ENCODE peak calls at places on chromosomes 11 and 22, in eight cellular contexts. E is cardiac muscle cell, C is esophagus muscularis mucosa, H is RWPE1, O is spleen, R is neural progenitor cell, S is colonic mucosa, X is IMR-90. U is an unnamed sample.
A peak's percentile ranks its signal among the peaks of the same experiment; 100 is the strongest.

GRCh38 chr22:42301072-42301741 is 30.8 kb upstream of the TCF20 start:
- DNase-seq in E (no peak), C (no peak), H (no peak), O (no peak), R (no peak), S (peak; percentile 84), X (no peak), U (no peak)

GRCh38 chr11:115166826-115167225 is 337.4 kb downstream of the CADM1 start:
- DNase-seq in E (no peak), C (no peak), H (no peak), O (no peak), R (no peak), S (no peak), X (no peak), U (no peak)

GRCh38 chr11:9758676-9759518 is 95.0 kb downstream of the SWAP70 start:
- DNase-seq in E (peak; percentile 90), C (no peak), H (peak; percentile 64), O (peak; percentile 91), R (peak; percentile 64), S (peak; percentile 83), X (peak; percentile 64), U (peak; percentile 90)

GRCh38 chr11:96037267-96037990 is 113.5 kb upstream of the MTMR2 start:
- DNase-seq in E (no peak), C (no peak), H (peak; percentile 41), O (no peak), R (no peak), S (no peak), X (no peak), U (no peak)

GRCh38 chr22:46052801-46053562 is 76.0 kb upstream of the WNT7B start:
- DNase-seq in E (peak; percentile 49), C (no peak), H (no peak), O (peak; percentile 89), R (no peak), S (peak; percentile 71), X (no peak), U (peak; percentile 54)

GRCh38 chr22:41429232-41429945 is 17.2 kb downstream of the TOB2 start:
- DNase-seq in E (no peak), C (no peak), H (no peak), O (no peak), R (no peak), S (no peak), X (no peak), U (no peak)

GRCh38 chr22:26956346-26956745 is 299.0 kb downstream of the MIAT start:
- DNase-seq in E (no peak), C (no peak), H (no peak), O (no peak), R (no peak), S (no peak), X (no peak), U (no peak)

GRCh38 chr11:63239254-63239653 is 4.1 kb downstream of the SLC22A25 start:
- DNase-seq in E (no peak), C (no peak), H (no peak), O (no peak), R (no peak), S (no peak), X (no peak), U (no peak)

GRCh38 chr11:13896175-13896989 is 66.1 kb upstream of the SPON1 start:
- DNase-seq in E (no peak), C (no peak), H (no peak), O (no peak), R (no peak), S (no peak), X (no peak), U (no peak)

GRCh38 chr11:118176400-118177134 is at the start of gene SCN2B:
- DNase-seq in E (peak; percentile 30), C (no peak), H (peak; percentile 41), O (no peak), R (no peak), S (no peak), X (peak; percentile 7), U (no peak)

GRCh38 chr11:102047305-102047924 is at the start of gene CFAP300:
- DNase-seq in E (peak; percentile 93), C (peak; percentile 93), H (peak; percentile 46), O (peak; percentile 74), R (peak; percentile 82), S (peak; percentile 86), X (peak; percentile 33), U (peak; percentile 92)

GRCh38 chr11:33110083-33110482 is 51.2 kb downstream of the CSTF3 start:
- DNase-seq in E (no peak), C (no peak), H (no peak), O (no peak), R (no peak), S (no peak), X (no peak), U (no peak)

DNA sequence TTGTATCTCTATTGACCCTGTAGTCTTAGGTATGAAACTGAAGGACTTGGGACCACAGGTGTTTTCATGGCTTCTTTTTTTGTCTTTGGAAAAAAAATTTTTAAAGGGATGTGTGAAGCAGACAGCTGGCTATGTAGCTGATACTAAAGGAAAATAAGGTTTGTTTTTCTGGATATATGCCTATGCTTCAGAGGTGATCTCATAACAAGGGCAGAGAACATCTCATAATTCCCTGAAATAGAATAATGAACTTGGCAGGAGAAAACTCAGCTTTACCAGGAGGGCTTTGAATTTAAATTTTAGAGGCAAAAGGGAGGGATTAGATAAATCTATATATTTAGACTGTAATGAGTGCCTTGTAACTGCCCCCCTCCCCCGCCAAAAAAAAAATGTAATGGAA is 714.9 kb downstream of the OPCML start:
- DNase-seq in E (no peak), C (no peak), H (no peak), O (no peak), R (no peak), S (no peak), X (no peak), U (no peak)
- H3K27ac ChIP-seq in E (no peak overlapping the region), C (no peak overlapping the region), H (no peak overlapping the region), O (no peak overlapping the region), R (no peak overlapping the region), S (no peak overlapping the region), X (no peak overlapping the region), U (no peak overlapping the region)

GRCh38 chr11:125224391-125225015 is 60.0 kb downstream of the PKNOX2 start:
- DNase-seq in E (peak; percentile 74), C (no peak), H (no peak), O (no peak), R (peak; percentile 43), S (peak; percentile 23), X (peak; percentile 23), U (no peak)
- TF ChIP-seq CTCF in E (peak; percentile 58), C (no peak), H (no peak), O (no peak), R (peak; percentile 42), S (no peak), X (peak; percentile 36), U (peak; percentile 48)

GRCh38 chr11:85664561-85665481 is at the start of gene CREBZF:
- DNase-seq in E (peak; percentile 96), C (peak; percentile 98), H (peak; percentile 94), O (peak; percentile 97), R (peak; percentile 97), S (peak; percentile 97), X (peak; percentile 95), U (peak; percentile 94)

GRCh38 chr11:85663781-85664560 is 958 bp downstream of the CREBZF start:
- DNase-seq in E (peak; percentile 53), C (peak; percentile 96), H (peak; percentile 38), O (peak; percentile 97), R (peak; percentile 92), S (peak; percentile 85), X (peak; percentile 45), U (peak; percentile 83)

GRCh38 chr11:85666687-85667086 is 1.8 kb upstream of the CREBZF start:
- DNase-seq in E (no peak), C (no peak), H (no peak), O (no peak), R (no peak), S (no peak), X (no peak), U (no peak)

GRCh38 chr11:85668157-85668556 is 3.2 kb upstream of the CREBZF start:
- DNase-seq in E (no peak), C (no peak), H (no peak), O (no peak), R (no peak), S (no peak), X (no peak), U (no peak)

DNA sequence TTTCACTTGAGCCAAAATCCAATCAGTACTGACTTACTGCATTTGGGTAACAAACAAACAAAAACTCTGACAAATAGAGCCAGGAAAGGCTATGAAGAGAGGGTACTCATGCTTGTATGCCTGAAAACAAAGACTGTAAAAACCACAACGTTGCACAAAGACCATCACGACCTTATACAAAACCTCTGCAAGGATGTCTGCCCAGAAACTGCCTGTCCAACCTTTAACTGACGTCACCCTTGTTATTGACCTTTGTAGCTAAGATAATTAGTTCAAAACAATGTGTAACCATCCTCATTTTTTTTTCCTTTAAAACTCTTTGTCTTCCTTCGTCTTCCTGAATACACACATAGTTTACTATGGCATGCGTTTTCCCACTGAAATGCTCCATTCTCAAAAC is 827 bp upstream of the CREBZF start:
- DNase-seq in E (no peak), C (no peak), H (no peak), O (no peak), R (no peak), S (no peak), X (no peak), U (no peak)
- H3K27ac ChIP-seq in E (no peak overlapping the region), C (no peak overlapping the region), H (no peak overlapping the region), O (peak overlapping the region; percentile 98), R (no peak overlapping the region), S (peak overlapping the region; percentile 97), X (no peak overlapping the region), U (peak overlapping the region; percentile 95)

GRCh38 chr11:71369411-71369810 is 78.8 kb downstream of the DHCR7 start:
- DNase-seq in E (no peak), C (no peak), H (no peak), O (no peak), R (no peak), S (no peak), X (no peak), U (no peak)

GRCh38 chr11:71371674-71372069 is 76.5 kb downstream of the DHCR7 start:
- DNase-seq in E (no peak), C (no peak), H (no peak), O (no peak), R (no peak), S (no peak), X (no peak), U (no peak)

GRCh38 chr11:71372693-71373657 is 75.2 kb downstream of the DHCR7 start:
- DNase-seq in E (peak; percentile 37), C (no peak), H (peak; percentile 41), O (no peak), R (peak; percentile 42), S (no peak), X (peak; percentile 50), U (no peak)

GRCh38 chr11:71370020-71370747 is 78.0 kb downstream of the DHCR7 start:
- DNase-seq in E (no peak), C (no peak), H (no peak), O (no peak), R (no peak), S (no peak), X (no peak), U (no peak)

DNA sequence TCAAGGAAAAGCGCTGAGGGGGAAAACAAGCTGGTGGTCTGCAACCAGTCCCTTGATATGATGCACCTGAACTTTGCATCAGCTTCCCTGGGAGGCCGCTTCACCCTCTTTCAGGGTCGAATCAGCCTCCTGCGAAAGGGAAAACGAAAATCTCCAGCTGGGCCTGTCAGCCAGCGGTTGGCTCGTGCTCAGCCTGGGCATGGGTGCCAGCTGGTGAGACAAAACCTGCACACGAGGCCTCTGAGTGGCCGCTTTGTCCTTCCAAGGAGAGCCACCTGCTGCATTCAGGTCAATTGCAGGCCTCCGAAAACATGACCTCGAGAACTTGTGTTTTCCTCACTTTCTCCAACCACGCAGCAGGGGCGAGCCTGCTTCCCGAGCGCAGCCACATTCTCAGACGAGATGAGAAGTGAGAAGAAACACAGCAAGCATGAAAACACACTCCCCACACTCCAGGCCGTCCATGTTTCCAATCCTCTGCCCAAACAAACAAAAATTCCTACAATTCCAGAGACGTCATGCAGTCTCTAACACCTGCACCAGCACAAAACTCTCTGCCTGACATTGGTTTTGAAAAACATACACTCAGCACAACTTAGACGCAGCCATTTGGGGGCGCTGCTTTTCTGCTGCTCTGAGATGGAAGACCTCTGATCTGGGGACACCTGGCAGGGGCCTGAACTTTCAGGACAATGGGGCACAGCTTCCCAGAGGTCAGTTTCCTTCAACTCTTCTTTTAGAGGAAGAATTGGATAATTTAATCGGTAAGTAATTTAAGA is 77.1 kb downstream of the DHCR7 start:
- DNase-seq in E (no peak), C (no peak), H (no peak), O (no peak), R (peak; percentile 41), S (no peak), X (no peak), U (no peak)
- TF ChIP-seq CTCF in E (no peak), C (no peak), H (no peak), O (no peak), R (peak; percentile 53), S (no peak), X (no peak), U (no peak)

U was measured in left ventricle myocardium inferior.